ENCODE peak calls at places on chromosomes 2 and 18, in ten cellular contexts. M is fibroblast of pulmonary artery; I is T-helper 9 cell; Q is stimulated activated CD4-positive, alpha-beta T cell treated with anti-CD3 and anti-CD28 coated beads, TNF-alpha, amount 100 ng/mL, for 4 hours; A is RKO; H is activated naive CD4-positive, alpha-beta T cell treated with Interleukin-2 at 50 U/mL for 16 hours; G is activated CD8-positive, alpha-beta memory T cell treated with anti-CD3 and anti-CD28 coated beads for 48 hours; J is adrenal gland; P is tibial artery; V is GM19239. Y is an unnamed sample.

GRCh38 chr2:128585706-128586105 is 267.0 kb upstream of the HS6ST1 start:
- DNase-seq in G (no peak), I (no peak), H (no peak), J (peak; percentile 26), V (no peak), M (peak; percentile 75), Q (no peak), A (peak; percentile 54), P (no peak), Y (no peak)

GRCh38 chr2:9800975-9801723 is 42.1 kb upstream of the TAF1B start:
- DNase-seq in G (no peak), J (no peak), Q (no peak), H (peak; percentile 80), A (peak; percentile 28), P (peak; percentile 66), M (peak; percentile 35), V (no peak), I (peak; percentile 61), Y (peak; percentile 94)

GRCh38 chr18:74897971-74898657 is 300.4 kb downstream of the ZNF407 start:
- DNase-seq in G (no peak), M (peak; percentile 42), V (no peak), Q (no peak), P (no peak), I (no peak), H (no peak), A (peak; percentile 11), J (no peak), Y (no peak)

GRCh38 chr2:6782523-6783061 is 83.1 kb downstream of the CMPK2 start:
- DNase-seq in P (no peak), I (no peak), H (no peak), G (no peak), M (no peak), Q (no peak), A (no peak), J (no peak), V (no peak), Y (no peak)

GRCh38 chr18:72638353-72638752 is 94.2 kb upstream of the CBLN2 start:
- DNase-seq in G (no peak), V (no peak), J (no peak), Q (no peak), H (no peak), I (no peak), M (no peak), A (no peak), P (no peak), Y (no peak)

GRCh38 chr2:103459302-103459701 is 697.5 kb downstream of the TMEM182 start:
- DNase-seq in Q (no peak), A (peak; percentile 3), J (no peak), P (no peak), G (no peak), M (no peak), V (no peak), H (no peak), I (no peak), Y (no peak)

GRCh38 chr2:171451074-171451473 is 17.0 kb downstream of the DCAF17 start:
- DNase-seq in J (no peak), P (no peak), M (no peak), A (no peak), V (no peak), I (no peak), Q (no peak), H (no peak), G (no peak), Y (no peak)

GRCh38 chr2:191184457-191184856 is 33.7 kb upstream of the STAT4 start:
- DNase-seq in G (no peak), M (no peak), P (no peak), A (no peak), H (no peak), Q (no peak), J (no peak), V (no peak), I (no peak), Y (no peak)

GRCh38 chr2:46267616-46268015 is 29.6 kb upstream of the EPAS1 start:
- DNase-seq in G (no peak), A (no peak), H (no peak), V (no peak), Q (no peak), I (no peak), P (no peak), M (peak; percentile 71), J (no peak), Y (no peak)

GRCh38 chr2:120566331-120567035 is 169.2 kb upstream of the GLI2 start:
- DNase-seq in J (peak; percentile 73), Q (no peak), M (peak; percentile 93), I (no peak), H (no peak), G (no peak), P (peak; percentile 97), V (no peak), A (no peak), Y (no peak)

GRCh38 chr2:26494891-26495290 is 17.0 kb upstream of the OTOF start:
- DNase-seq in V (no peak), Q (no peak), I (no peak), G (no peak), A (no peak), P (no peak), J (no peak), M (no peak), H (no peak), Y (no peak)

GRCh38 chr2:174588463-174588862 is 9.1 kb downstream of the WIPF1 start:
- DNase-seq in A (no peak), G (no peak), I (no peak), Q (no peak), J (no peak), V (no peak), H (no peak), M (no peak), P (no peak), Y (no peak)

GRCh38 chr18:77052656-77053309 is 79.8 kb downstream of the MBP start:
- DNase-seq in I (no peak), A (no peak), P (no peak), M (no peak), G (no peak), V (no peak), Q (no peak), J (no peak), H (no peak), Y (no peak)

GRCh38 chr2:160970052-160970846 is 190.0 kb upstream of the TANK start:
- DNase-seq in M (peak; percentile 93), G (no peak), H (no peak), P (no peak), Q (no peak), I (no peak), V (no peak), J (peak; percentile 15), A (peak; percentile 27), Y (no peak)

GRCh38 chr2:50636462-50636861 is 395.5 kb downstream of the NRXN1 start:
- DNase-seq in Q (no peak), A (no peak), V (no peak), I (no peak), P (no peak), J (no peak), G (no peak), M (no peak), H (no peak), Y (no peak)

GRCh38 chr2:152566034-152566727 is 151.1 kb downstream of the PRPF40A start:
- DNase-seq in A (no peak), I (no peak), Q (no peak), P (no peak), M (no peak), J (no peak), G (no peak), V (no peak), H (no peak), Y (no peak)